ENCODE peak calls at places on chromosome 1, in four cellular contexts. A is HepG2, L is GM12878, J is H1. D is an unnamed sample.

GRCh38 chr1:108016451-108016920 is 51.5 kb upstream of the VAV3 start:
- DNase-seq in A (no peak), L (no peak), J (no peak), D (peak; percentile 38)

GRCh38 chr1:161207173-161207572 is 5.0 kb downstream of the NDUFS2 start:
- DNase-seq in J (no peak), L (no peak), A (no peak), D (no peak)

GRCh38 chr1:203428981-203429599 is 46.5 kb upstream of the PRELP start:
- DNase-seq in L (peak; percentile 70), J (no peak), A (no peak), D (no peak)

GRCh38 chr1:115929846-115930245 is 46.5 kb upstream of the SLC22A15 start:
- DNase-seq in L (no peak), A (no peak), J (no peak), D (peak; percentile 65)

GRCh38 chr1:109691762-109692161 is 4.1 kb downstream of the GSTM1 start:
- DNase-seq in J (no peak), A (no peak), L (no peak), D (no peak)

GRCh38 chr1:84669831-84670230 is 20.4 kb downstream of the SSX2IP start:
- DNase-seq in L (no peak), J (no peak), A (no peak), D (no peak)

GRCh38 chr1:197521118-197521739 is 253.2 kb downstream of the CRB1 start:
- DNase-seq in L (no peak), J (no peak), A (peak; percentile 23), D (peak; percentile 29)

GRCh38 chr1:71695820-71696219 is 586.5 kb downstream of the NEGR1 start:
- DNase-seq in L (no peak), J (no peak), A (no peak), D (no peak)

GRCh38 chr1:15900662-15901279 is 53.3 kb downstream of the SPEN start:
- DNase-seq in J (no peak), A (no peak), L (no peak), D (no peak)

GRCh38 chr1:231487019-231487418 is 41.5 kb upstream of the TSNAX start:
- DNase-seq in A (peak; percentile 71), L (no peak), J (no peak), D (no peak)

GRCh38 chr1:180248176-180248575 is 18.1 kb downstream of the LHX4 start:
- DNase-seq in A (no peak), J (no peak), L (no peak), D (no peak)

GRCh38 chr1:10890391-10891073 is 94.1 kb upstream of the CASZ1 start:
- DNase-seq in J (no peak), L (no peak), A (no peak), D (peak; percentile 67)

GRCh38 chr1:48654606-48655210 is 122.0 kb downstream of the BEND5 start:
- DNase-seq in L (no peak), J (no peak), A (no peak), D (peak; percentile 81)

GRCh38 chr1:37033355-37034291 is 692 bp downstream of the GRIK3 start:
- DNase-seq in L (no peak), A (no peak), J (peak; percentile 71), D (peak; percentile 72)

GRCh38 chr1:244104309-244105060 is 53.4 kb downstream of the ZBTB18 start:
- DNase-seq in J (no peak), A (peak; percentile 48), L (no peak), D (peak; percentile 44)

GRCh38 chr1:104132386-104132973 is 382.8 kb downstream of the AMY1C start:
- DNase-seq in A (peak; percentile 28), L (no peak), J (no peak), D (peak; percentile 15)

DNA sequence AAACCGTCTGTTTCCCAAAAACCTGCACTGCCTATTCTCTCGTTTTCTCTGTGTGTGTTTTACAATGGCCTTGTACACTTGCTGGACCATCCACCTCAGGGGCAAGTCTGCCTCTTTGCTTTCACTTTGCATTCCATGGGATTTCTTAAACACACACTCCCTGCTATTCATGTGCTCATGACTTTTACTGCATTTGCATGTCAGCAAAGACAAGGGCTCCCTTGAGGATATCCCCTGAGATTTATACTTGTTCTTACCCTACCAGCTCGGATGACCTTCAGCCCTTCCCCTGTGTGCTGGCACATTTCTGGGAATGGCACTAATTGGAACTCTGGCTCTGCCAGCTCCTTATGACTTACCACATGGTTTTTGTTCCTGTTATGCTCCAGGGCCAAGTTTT is 386.9 kb downstream of the AMY1C start:
- DNase-seq in L (no peak), A (no peak), J (no peak), D (no peak)
- TF ChIP-seq EP300 in L (no peak), A (no peak), J (no peak), D (no peak)

GRCh38 chr1:96361961-96362360 is 359.6 kb upstream of the PTBP2 start:
- DNase-seq in A (no peak), J (no peak), L (no peak), D (no peak)
- TF ChIP-seq USF2 in A (no peak), J (no peak), L (no peak), D (no peak)

DNA sequence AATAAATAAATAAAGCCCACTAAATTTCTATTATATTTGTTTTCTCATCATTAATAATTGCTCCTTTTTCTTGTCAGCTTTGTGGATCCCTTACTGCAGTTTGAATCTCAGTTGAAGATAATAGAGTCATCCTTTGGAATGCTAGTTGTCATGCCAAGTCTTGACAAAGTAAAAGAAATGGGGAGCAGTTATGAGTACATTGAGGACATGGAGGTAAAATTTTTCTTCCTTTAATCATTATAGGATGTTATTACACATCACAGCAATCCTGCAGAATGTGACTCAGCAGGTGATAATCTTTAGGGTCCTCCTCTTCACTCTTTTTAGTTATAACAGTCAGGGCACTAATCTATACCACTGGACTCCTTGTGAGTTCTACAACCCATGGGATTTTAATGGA is 24.1 kb downstream of the MROH9 start:
- DNase-seq in J (no peak), A (no peak), L (no peak), D (no peak)
- TF ChIP-seq TCF12 in J (no peak), A (no peak), L (no peak), D (peak; percentile 58)

GRCh38 chr1:211543003-211543402 is 36.0 kb downstream of the SLC30A1 start:
- DNase-seq in J (no peak), A (no peak), L (no peak), D (no peak)
- TF ChIP-seq EP300 in J (no peak), A (no peak), L (no peak), D (no peak)

DNA sequence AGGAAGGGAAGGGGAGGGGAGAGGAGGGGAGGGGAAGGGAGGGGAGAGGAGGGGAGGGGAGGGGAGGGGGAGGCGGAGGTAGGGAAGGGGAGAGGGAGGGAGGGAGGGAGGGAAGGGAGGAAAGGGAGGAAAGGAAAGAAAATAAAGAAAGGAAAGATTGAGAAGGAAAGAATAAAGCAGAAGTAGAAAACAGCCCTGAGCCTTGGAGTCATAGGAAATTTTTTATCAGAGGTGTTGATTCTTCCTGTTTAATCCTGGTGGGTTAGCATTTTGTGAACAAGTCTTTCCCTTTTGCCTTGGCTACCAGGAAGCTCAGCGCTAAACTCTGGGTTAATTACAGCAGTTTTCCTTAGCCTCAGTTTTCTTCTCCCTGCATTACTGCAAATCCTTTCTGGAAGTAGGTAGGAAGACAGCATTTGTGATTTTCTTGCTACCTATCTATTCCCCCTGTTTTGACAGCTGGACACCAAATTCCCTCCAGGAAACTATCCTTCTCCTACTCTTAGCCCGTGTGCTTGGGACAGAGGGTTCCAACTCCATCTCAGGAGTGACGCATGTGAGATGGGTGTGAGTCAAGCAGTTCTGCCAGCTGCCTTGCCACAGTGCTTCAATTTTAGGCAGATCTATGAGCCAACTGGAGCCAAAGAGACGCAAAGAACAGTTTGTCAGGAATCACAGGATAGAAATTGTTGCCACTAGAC is 26.9 kb downstream of the TOMM20 start:
- DNase-seq in L (no peak), J (no peak), A (no peak), D (no peak)
- TF ChIP-seq USF2 in L (no peak), J (no peak), A (no peak), D (no peak)

DNA sequence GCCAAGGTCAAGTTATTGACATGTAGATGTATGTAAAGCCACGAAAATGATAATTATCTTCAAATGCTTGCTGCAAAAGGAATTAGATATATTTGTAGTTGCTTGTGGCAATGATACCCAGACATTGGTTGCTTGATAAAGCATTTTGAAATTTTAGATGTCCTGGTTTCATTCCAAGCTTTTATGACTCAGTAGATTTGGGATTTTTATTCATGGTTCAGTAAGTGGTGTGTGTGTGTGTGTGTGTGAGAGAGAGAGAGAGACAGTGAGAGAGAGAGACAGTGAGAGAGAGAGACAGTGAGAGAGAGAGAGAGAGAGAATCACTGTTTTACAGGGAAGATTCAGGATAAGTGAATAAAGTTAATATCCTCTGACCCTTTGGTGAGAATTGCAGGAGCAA is 498.2 kb upstream of the C1orf87 start:
- DNase-seq in J (no peak), A (no peak), L (no peak), D (no peak)
- TF ChIP-seq TCF12 in J (no peak), A (no peak), L (no peak), D (no peak)